ENCODE peak calls at places on chromosomes 2 and 18, in six cellular contexts. A, G, O, Q, T and E are unnamed samples. For H3K36me3, the result is how much of the 10 kb centered on the place peaks cover.

GRCh38 chr2:236946871-236947270 is 138.8 kb upstream of the COPS8 start:
- DNase-seq in A (no peak), T (no peak), Q (no peak), O (peak), G (no peak), E (no peak)

GRCh38 chr2:120982598-120982997 is 246.9 kb downstream of the GLI2 start:
- DNase-seq in T (no peak), Q (no peak), G (peak), A (no peak), O (no peak), E (no peak)

GRCh38 chr2:69298862-69299261 is 88.2 kb downstream of the GFPT1 start:
- DNase-seq in O (peak), Q (no peak), G (no peak), T (no peak), A (no peak), E (no peak)

GRCh38 chr2:230323385-230324106 is 3.4 kb upstream of the SP140L start:
- DNase-seq in O (no peak), Q (peak), T (no peak), A (no peak), G (no peak), E (no peak)

GRCh38 chr2:5187283-5187682 is 504.9 kb upstream of the SOX11 start:
- DNase-seq in O (no peak), T (no peak), G (no peak), A (no peak), Q (no peak), E (no peak)

GRCh38 chr18:50751947-50752346 is 67.9 kb downstream of the MRO start:
- DNase-seq in Q (no peak), O (no peak), A (no peak), G (no peak), T (no peak), E (no peak)

GRCh38 chr2:96957299-96957698 is 29.1 kb downstream of the FAM178B start:
- DNase-seq in T (no peak), A (no peak), G (no peak), O (no peak), Q (no peak), E (no peak)

GRCh38 chr18:24710474-24710873 is 250.0 kb downstream of the HRH4 start:
- DNase-seq in A (no peak), O (no peak), T (no peak), Q (no peak), G (no peak), E (no peak)

GRCh38 chr2:11597538-11598225 is 63.8 kb downstream of the GREB1 start:
- DNase-seq in A (no peak), O (no peak), G (peak), Q (no peak), T (no peak), E (no peak)

GRCh38 chr2:172080641-172081230 is 4.6 kb upstream of the DLX1 start:
- DNase-seq in G (peak), T (no peak), Q (no peak), O (no peak), A (no peak), E (no peak)

GRCh38 chr2:236875906-236876505 is 209.7 kb upstream of the COPS8 start:
- DNase-seq in A (no peak), Q (no peak), G (peak), T (no peak), O (peak), E (peak)

GRCh38 chr2:134711622-134712125 is 7.1 kb downstream of the TMEM163 start:
- DNase-seq in O (no peak), G (no peak), Q (no peak), T (no peak), A (no peak), E (no peak)

GRCh38 chr2:107635883-107636282 is 190.8 kb upstream of the RGPD4 start:
- DNase-seq in O (peak), T (no peak), A (no peak), G (no peak), Q (no peak), E (no peak)

GRCh38 chr18:77223653-77224052 is 26.0 kb upstream of the GALR1 start:
- DNase-seq in O (peak), Q (no peak), A (no peak), G (no peak), T (no peak), E (peak)

GRCh38 chr2:45334241-45334860 is 276.7 kb downstream of the SRBD1 start:
- DNase-seq in O (no peak), T (no peak), Q (no peak), G (no peak), A (no peak), E (no peak)

GRCh38 chr18:37662546-37663339 is 97.1 kb upstream of the CELF4 start:
- DNase-seq in T (no peak), A (no peak), G (no peak), Q (no peak), O (no peak), E (no peak)

GRCh38 chr2:71797006-71797810 is 343.8 kb downstream of the DYSF start:
- DNase-seq in Q (no peak), A (no peak), O (no peak), T (no peak), G (no peak), E (no peak)

GRCh38 chr2:120344214-120344990 is 1.5 kb upstream of the INHBB start:
- DNase-seq in T (no peak), O (no peak), Q (no peak), A (no peak), G (peak), E (no peak)

GRCh38 chr18:79903071-79903635 is 48.3 kb downstream of the SLC66A2 start:
- DNase-seq in Q (no peak), T (no peak), O (no peak), A (no peak), G (peak), E (peak)

GRCh38 chr2:45494275-45494977 is 116.6 kb downstream of the SRBD1 start:
- DNase-seq in T (peak), A (peak), Q (peak), O (peak), G (no peak), E (no peak)

GRCh38 chr2:15827001-15827400 is 113.3 kb upstream of the MYCN start:
- DNase-seq in A (no peak), G (no peak), T (no peak), O (no peak), Q (no peak), E (no peak)

GRCh38 chr2:160914217-160914616 is 246.0 kb upstream of the TANK start:
- DNase-seq in A (no peak), O (no peak), T (no peak), Q (no peak), G (no peak), E (no peak)

DNA sequence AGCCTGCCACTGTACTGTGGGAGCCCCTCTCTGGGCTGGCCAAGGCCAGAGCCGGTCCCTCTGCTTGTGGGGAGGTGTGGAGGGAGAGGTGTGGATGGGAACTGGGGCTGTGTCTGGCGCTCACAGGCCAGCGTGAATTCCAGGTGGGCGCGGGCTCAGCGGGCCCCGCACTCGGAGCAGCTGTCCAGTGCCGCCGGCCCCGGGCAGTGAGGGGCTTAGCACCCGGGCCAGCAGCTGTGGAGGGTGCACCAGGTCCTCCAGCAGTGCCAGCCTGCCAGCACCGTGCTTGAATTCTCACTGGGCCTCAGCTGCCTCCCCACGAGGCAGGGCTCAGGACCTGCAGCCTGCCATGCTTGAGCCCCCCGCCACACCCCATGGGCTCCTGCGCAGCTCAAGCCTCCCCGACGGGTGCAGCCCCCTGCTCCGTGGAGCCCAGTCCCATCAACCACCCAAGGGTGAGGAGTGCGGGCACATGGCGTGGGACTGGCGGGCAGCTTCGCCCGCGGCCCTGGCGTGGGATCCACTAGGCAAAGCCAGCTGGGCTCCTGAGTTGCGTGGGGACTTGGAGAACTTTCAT is 69.5 kb upstream of the ABCA12 start:
- DNase-seq in G (no peak), Q (no peak), A (no peak), T (no peak), O (no peak), E (no peak)
- H3K36me3 ChIP-seq in G (under half), Q (under half), A (under half), T (under half), O (under half), E (under half)

GRCh38 chr18:23560186-23560585 is 26.1 kb downstream of the NPC1 start:
- DNase-seq in T (no peak), Q (no peak), G (no peak), A (no peak), O (no peak), E (no peak)
- H3K36me3 ChIP-seq in T (under half), Q (under half), G (under half), A (half or more), O (under half), E (half or more)

GRCh38 chr18:70188113-70188512 is 17.4 kb downstream of the RTTN start:
- DNase-seq in O (peak), Q (no peak), T (no peak), G (no peak), A (no peak), E (no peak)
- H3K36me3 ChIP-seq in O (under half), Q (under half), T (under half), G (under half), A (half or more), E (half or more)

GRCh38 chr2:46999084-46999483 is 83.5 kb upstream of the MCFD2 start:
- DNase-seq in Q (no peak), A (no peak), T (no peak), O (no peak), G (no peak), E (no peak)
- H3K36me3 ChIP-seq in Q (under half), A (under half), T (under half), O (under half), G (under half), E (under half)

GRCh38 chr2:70551156-70551555 is 2.5 kb downstream of the TGFA start:
- DNase-seq in O (no peak), A (no peak), G (no peak), T (no peak), Q (no peak), E (no peak)

GRCh38 chr2:70553584-70554337 is at the start of gene TGFA:
- DNase-seq in T (no peak), A (peak), O (peak), Q (peak), G (peak), E (peak)

GRCh38 chr2:70554338-70554892 is 789 bp upstream of the TGFA start:
- DNase-seq in G (no peak), A (no peak), O (no peak), Q (no peak), T (no peak), E (no peak)

GRCh38 chr2:70553334-70553583 is 367 bp downstream of the TGFA start:
- DNase-seq in Q (no peak), O (no peak), G (no peak), T (no peak), A (no peak), E (no peak)

GRCh38 chr2:70552501-70553333 is 909 bp downstream of the TGFA start:
- DNase-seq in G (no peak), O (no peak), A (peak), T (no peak), Q (no peak), E (no peak)
- H3K36me3 ChIP-seq in G (under half), O (under half), A (under half), T (under half), Q (under half), E (under half)